ENCODE peak calls at places on chromosomes 11 and 22, in seven cellular contexts. V is sigmoid colon; Q is GM23248; D is WERI-Rb-1; E is CD8-positive, alpha-beta T cell; L is adipocyte; A is CD4-positive, alpha-beta memory T cell. Y is an unnamed sample. For H3K36me3 and H3K27me3, the result is how much of the 10 kb centered on the place peaks cover.

GRCh38 chr11:13775471-13775870 is 107.0 kb downstream of the FAR1 start:
- DNase-seq in A (no peak), V (no peak), D (no peak), E (no peak), Q (no peak), L (no peak), Y (no peak)

GRCh38 chr11:111797145-111797581 is 31.0 kb upstream of the PPP2R1B start:
- DNase-seq in A (no peak), V (no peak), Q (peak), E (no peak), L (peak), D (no peak), Y (no peak)

GRCh38 chr11:125084057-125084416 is 20.9 kb downstream of the SLC37A2 start:
- DNase-seq in A (no peak), V (peak), E (no peak), L (no peak), D (no peak), Q (no peak), Y (peak)

GRCh38 chr11:106202935-106203620 is 125.6 kb downstream of the AASDHPPT start:
- DNase-seq in D (no peak), A (no peak), V (no peak), L (peak), E (no peak), Q (no peak), Y (no peak)

GRCh38 chr11:64246874-64247728 is at the start of gene PPP1R14B:
- DNase-seq in D (peak), Q (peak), A (peak), V (peak), L (peak), E (peak), Y (peak)

GRCh38 chr11:36702330-36703054 is 104.5 kb upstream of the RAG2 start:
- DNase-seq in A (no peak), D (peak), L (peak), Q (peak), E (no peak), V (no peak), Y (peak)

GRCh38 chr11:72575533-72576170 is 98.6 kb downstream of the PDE2A start:
- DNase-seq in L (no peak), V (peak), A (no peak), E (no peak), Q (no peak), D (no peak), Y (peak)

GRCh38 chr11:131973017-131973416 is 602.6 kb downstream of the NTM start:
- DNase-seq in V (no peak), D (no peak), Q (no peak), E (no peak), A (no peak), L (no peak), Y (no peak)

GRCh38 chr22:42688914-42689275 is 31.8 kb downstream of the A4GALT start:
- DNase-seq in E (no peak), Q (peak), A (no peak), D (no peak), V (no peak), L (no peak), Y (peak)

GRCh38 chr11:27390959-27391326 is 27.9 kb upstream of the CCDC34 start:
- DNase-seq in A (no peak), D (no peak), E (no peak), L (peak), Q (peak), V (no peak), Y (no peak)

GRCh38 chr22:28951969-28952521 is 68.7 kb downstream of the ZNRF3 start:
- DNase-seq in E (no peak), L (peak), A (no peak), Q (no peak), V (peak), D (peak), Y (no peak)

GRCh38 chr11:111069076-111069475 is 176.4 kb upstream of the POU2AF2 start:
- DNase-seq in V (no peak), A (no peak), Q (peak), L (peak), E (no peak), D (no peak), Y (peak)

GRCh38 chr22:45672564-45673481 is 1.2 kb downstream of the ATXN10 start:
- DNase-seq in Q (no peak), L (no peak), V (no peak), A (no peak), E (no peak), D (no peak), Y (no peak)

GRCh38 chr22:36246718-36247117 is 6.2 kb upstream of the APOL1 start:
- DNase-seq in Q (no peak), E (no peak), D (no peak), V (no peak), L (no peak), A (no peak), Y (no peak)

GRCh38 chr11:124315052-124315451 is 1.3 kb upstream of the OR8D1 start:
- DNase-seq in A (no peak), L (peak), V (no peak), Q (peak), D (no peak), E (no peak), Y (no peak)

GRCh38 chr11:2574553-2575535 is 125.0 kb downstream of the KCNQ1OT1 start:
- DNase-seq in A (peak), V (peak), L (no peak), Q (no peak), E (no peak), D (peak), Y (no peak)

GRCh38 chr22:50522208-50522805 is 3.1 kb downstream of the SCO2 start:
- DNase-seq in Q (no peak), A (no peak), V (no peak), D (no peak), L (no peak), E (no peak), Y (no peak)

GRCh38 chr11:112810951-112811350 is 150.3 kb upstream of the NCAM1 start:
- DNase-seq in V (no peak), L (no peak), A (no peak), Q (no peak), E (no peak), D (no peak), Y (no peak)

GRCh38 chr22:36455571-36456458 is 25.6 kb downstream of the TXN2 start:
- DNase-seq in V (no peak), Q (no peak), D (no peak), L (no peak), E (no peak), A (no peak), Y (no peak)

GRCh38 chr11:61111786-61112517 is 9.7 kb downstream of the CD5 start:
- DNase-seq in A (peak), L (no peak), Q (no peak), E (no peak), V (peak), D (no peak), Y (peak)

GRCh38 chr11:76234704-76235232 is 28.5 kb upstream of the WNT11 start:
- DNase-seq in D (peak), A (no peak), Q (peak), E (peak), L (no peak), V (peak), Y (no peak)

GRCh38 chr11:134741453-134742227 is 329.6 kb upstream of the B3GAT1 start:
- DNase-seq in A (no peak), Q (no peak), D (no peak), V (no peak), E (no peak), L (no peak), Y (peak)

GRCh38 chr22:25712661-25713400 is 29.2 kb upstream of the MYO18B start:
- DNase-seq in D (no peak), V (no peak), Q (no peak), A (no peak), E (no peak), L (no peak), Y (no peak)

GRCh38 chr11:97487387-97487786 is 1097.6 kb downstream of the JRKL start:
- DNase-seq in L (no peak), A (no peak), Q (no peak), D (no peak), V (no peak), E (no peak), Y (no peak)

GRCh38 chr22:33723915-33724314 is 196.4 kb downstream of the LARGE1 start:
- DNase-seq in D (no peak), Q (no peak), V (no peak), A (no peak), E (no peak), L (no peak), Y (no peak)

GRCh38 chr11:15202626-15203025 is 87.9 kb downstream of the INSC start:
- DNase-seq in L (no peak), E (no peak), A (no peak), Q (no peak), D (no peak), V (no peak), Y (no peak)

GRCh38 chr22:19114984-19115552 is 7.1 kb downstream of the DGCR2 start:
- DNase-seq in A (no peak), Q (no peak), L (no peak), D (no peak), V (no peak), E (no peak), Y (peak)

GRCh38 chr11:125871391-125872137 is 15.9 kb upstream of the HYLS1 start:
- DNase-seq in D (peak), Q (peak), L (peak), E (no peak), V (no peak), A (no peak), Y (peak)

GRCh38 chr11:85096939-85097338 is 530.2 kb downstream of the DLG2 start:
- DNase-seq in E (no peak), A (no peak), V (no peak), L (no peak), D (no peak), Q (no peak), Y (no peak)

GRCh38 chr11:11977206-11977938 is 31.1 kb downstream of the DKK3 start:
- DNase-seq in D (no peak), A (no peak), V (peak), Q (peak), E (no peak), L (peak), Y (peak)

GRCh38 chr11:11798586-11799438 is 43.0 kb upstream of the USP47 start:
- DNase-seq in A (peak), E (peak), Q (peak), V (peak), L (peak), D (peak), Y (peak)

GRCh38 chr11:44016546-44017442 is 31.0 kb upstream of the ACCSL start:
- DNase-seq in D (no peak), Q (peak), A (no peak), L (no peak), V (peak), E (no peak), Y (no peak)

GRCh38 chr11:45193695-45194094 is 47.3 kb downstream of the PRDM11 start:
- DNase-seq in Q (no peak), A (no peak), D (no peak), E (no peak), V (peak), L (no peak), Y (no peak)

GRCh38 chr11:35289821-35290220 is 129.5 kb downstream of the SLC1A2 start:
- DNase-seq in L (peak), D (no peak), A (no peak), Q (peak), V (no peak), E (no peak), Y (no peak)

GRCh38 chr22:17633217-17633997 is 4.9 kb upstream of the ATP6V1E1 start:
- DNase-seq in E (no peak), D (no peak), A (no peak), Q (peak), V (no peak), L (peak), Y (no peak)

GRCh38 chr11:26550022-26550421 is 22.0 kb downstream of the MUC15 start:
- DNase-seq in E (no peak), A (no peak), D (no peak), L (no peak), V (no peak), Q (no peak), Y (no peak)

GRCh38 chr11:9716275-9717039 is 52.6 kb downstream of the SWAP70 start:
- DNase-seq in A (no peak), E (no peak), D (no peak), Q (peak), V (no peak), L (peak), Y (no peak)

GRCh38 chr22:37304595-37305343 is 22.5 kb downstream of the CYTH4 start:
- DNase-seq in D (no peak), V (no peak), A (no peak), E (no peak), Q (peak), L (peak), Y (peak)

GRCh38 chr22:24542641-24543040 is 12.3 kb downstream of the GUCD1 start:
- DNase-seq in A (no peak), L (no peak), Q (no peak), E (no peak), D (no peak), V (no peak), Y (no peak)
- H3K36me3 ChIP-seq in A (half or more), L (half or more), Q (under half), E (under half), D (half or more), V (under half), Y (under half)

DNA sequence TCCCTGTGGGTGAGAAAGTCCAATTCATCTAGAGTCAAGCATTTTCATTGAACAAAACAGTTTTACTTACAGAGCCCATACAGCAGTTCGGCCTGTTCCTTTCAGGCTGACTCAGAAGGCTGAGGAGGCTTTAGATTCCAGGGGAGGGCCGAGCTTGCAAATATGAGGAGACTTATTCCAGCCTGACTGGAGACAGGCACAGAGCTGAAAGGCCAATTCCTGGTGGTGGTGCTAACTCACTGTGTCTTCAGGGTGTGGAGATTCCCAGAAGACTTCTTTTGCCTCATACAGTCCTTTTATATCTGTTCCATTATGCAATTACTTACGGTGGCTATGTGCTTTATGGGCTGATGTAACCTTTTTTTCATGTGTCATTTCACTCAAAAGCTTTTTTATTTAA is at the start of gene OR51E2:
- DNase-seq in V (peak), E (no peak), L (peak), A (no peak), Q (peak), D (no peak), Y (peak)
- H3K4me3 ChIP-seq in V (no peak), E (no peak), L (no peak), A (no peak), Q (no peak), D (no peak), Y (no peak)

DNA sequence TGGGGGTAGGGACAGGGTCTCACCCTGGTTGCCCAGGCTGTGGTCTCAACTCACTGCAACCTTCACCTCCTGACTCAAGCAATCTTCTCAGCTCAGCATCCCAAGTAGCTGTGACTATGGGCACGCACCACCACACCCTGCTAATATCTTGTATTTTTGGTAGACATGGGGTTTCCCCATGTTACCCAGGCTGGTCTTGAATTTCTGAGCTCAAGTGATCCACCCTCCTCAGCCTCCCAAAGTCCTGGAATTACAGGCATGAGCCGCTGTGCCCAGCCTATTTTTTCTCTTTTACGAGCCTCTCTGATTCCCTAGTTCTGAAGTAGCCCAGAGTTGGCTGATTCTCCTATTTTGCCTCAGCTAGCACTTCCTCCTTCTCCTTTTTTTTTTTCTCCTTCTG is 83.6 kb downstream of the ZNF280B start:
- DNase-seq in V (no peak), E (no peak), A (no peak), D (no peak), L (no peak), Q (no peak), Y (no peak)
- H3K27me3 ChIP-seq in V (under half), E (under half), A (under half), D (under half), L (half or more), Q (under half), Y (half or more)

DNA sequence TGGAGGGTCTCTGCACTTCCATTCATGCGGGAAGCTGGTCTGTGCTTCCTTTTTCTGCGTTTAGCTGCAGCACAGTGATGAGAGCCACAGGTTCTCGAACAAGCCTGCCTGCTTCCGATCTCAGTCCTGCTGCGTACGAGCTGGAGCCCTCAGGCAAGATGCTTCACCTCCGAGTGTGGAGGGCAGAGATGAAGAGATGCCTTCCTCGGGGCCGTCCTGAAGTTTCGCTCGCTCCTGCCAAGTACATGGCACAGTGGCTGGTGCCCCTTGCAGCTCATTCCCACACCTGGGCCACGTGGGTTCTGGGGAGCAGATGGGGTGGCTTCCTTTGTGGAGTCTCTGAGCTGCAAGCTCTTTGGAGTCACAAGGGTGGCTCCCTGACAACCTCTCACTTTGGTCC is 19.5 kb upstream of the TESMIN start:
- DNase-seq in Q (no peak), V (no peak), E (no peak), L (no peak), A (no peak), D (no peak), Y (no peak)
- H3K36me3 ChIP-seq in Q (under half), V (half or more), E (half or more), L (under half), A (half or more), D (under half), Y (under half)